ENCODE peak calls at places on chromosomes 5 and 9, in ten cellular contexts. N is uterus; Q is iPS DF 6.9; H is brain microvascular endothelial cell; G is breast epithelium; W is left ventricle myocardium inferior; S is naive thymus-derived CD4-positive, alpha-beta T cell; F is hepatocyte; T is tibial artery; D is AG04450. B is an unnamed sample.
A peak's percentile ranks its signal among the peaks of the same experiment; 100 is the strongest.

GRCh38 chr9:13904746-13905145 is 409.2 kb downstream of the NFIB start:
- DNase-seq in N (no peak), Q (no peak), H (peak; percentile 12), G (no peak), W (no peak), S (no peak), F (no peak), T (no peak), D (no peak), B (no peak)

GRCh38 chr5:119336262-119336661 is 19.6 kb upstream of the TNFAIP8 start:
- DNase-seq in N (no peak), Q (no peak), H (no peak), G (no peak), W (no peak), S (no peak), F (no peak), T (no peak), D (no peak), B (no peak)

GRCh38 chr9:19629506-19629905 is 159.3 kb downstream of the SLC24A2 start:
- DNase-seq in N (no peak), Q (no peak), H (no peak), G (no peak), W (no peak), S (no peak), F (no peak), T (no peak), D (no peak), B (no peak)

GRCh38 chr5:612498-613424 is 621 bp downstream of the CEP72 start:
- DNase-seq in N (no peak), Q (no peak), H (peak; percentile 14), G (no peak), W (no peak), S (no peak), F (no peak), T (no peak), D (no peak), B (no peak)

GRCh38 chr9:14219865-14220655 is 93.9 kb downstream of the NFIB start:
- DNase-seq in N (no peak), Q (no peak), H (no peak), G (no peak), W (no peak), S (no peak), F (no peak), T (no peak), D (no peak), B (no peak)

GRCh38 chr5:4640793-4641192 is 499.3 kb upstream of the ADAMTS16 start:
- DNase-seq in N (no peak), Q (peak; percentile 35), H (no peak), G (no peak), W (no peak), S (no peak), F (peak; percentile 21), T (no peak), D (no peak), B (no peak)

GRCh38 chr9:114666441-114666840 is 8.8 kb upstream of the TEX53 start:
- DNase-seq in N (no peak), Q (no peak), H (no peak), G (no peak), W (no peak), S (no peak), F (no peak), T (no peak), D (no peak), B (no peak)

GRCh38 chr5:9712506-9713285 is 82.5 kb upstream of the TAS2R1 start:
- DNase-seq in N (no peak), Q (no peak), H (peak; percentile 64), G (no peak), W (no peak), S (no peak), F (peak; percentile 63), T (no peak), D (peak; percentile 90), B (no peak)

GRCh38 chr9:10062629-10063395 is 550.0 kb downstream of the PTPRD start:
- DNase-seq in N (no peak), Q (no peak), H (no peak), G (no peak), W (no peak), S (no peak), F (peak; percentile 24), T (no peak), D (no peak), B (no peak)

GRCh38 chr5:142684508-142685031 is 1.3 kb downstream of the FGF1 start:
- DNase-seq in N (no peak), Q (no peak), H (no peak), G (no peak), W (no peak), S (no peak), F (no peak), T (no peak), D (no peak), B (no peak)

DNA sequence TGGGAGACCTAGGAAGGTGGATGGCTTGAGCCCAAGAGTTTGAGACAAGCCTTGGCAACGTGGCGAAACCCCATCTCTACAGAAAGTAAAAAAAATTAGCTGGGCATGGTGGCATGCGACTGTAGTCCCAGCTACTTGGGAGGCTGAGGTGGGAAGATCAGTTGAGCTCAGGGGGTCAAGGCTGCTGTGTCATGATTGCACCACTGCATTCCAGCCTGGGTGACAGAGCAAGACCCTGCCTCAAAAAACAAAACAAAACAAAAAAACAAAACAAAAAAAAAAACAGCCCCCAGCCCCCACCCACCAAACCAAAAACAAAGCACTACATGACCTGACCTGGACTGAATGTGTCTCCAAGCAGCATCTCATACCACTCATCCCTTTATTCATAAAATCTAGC is 33.3 kb upstream of the C7 start:
- DNase-seq in N (no peak), Q (no peak), H (no peak), G (no peak), W (no peak), S (no peak), F (no peak), T (no peak), D (no peak), B (no peak)
- H3K4me3 ChIP-seq in N (no peak overlapping the region), Q (no peak overlapping the region), H (no peak overlapping the region), G (no peak overlapping the region), W (no peak overlapping the region), S (no peak overlapping the region), F (no peak overlapping the region), T (no peak overlapping the region), D (no peak overlapping the region), B (no peak overlapping the region)

DNA sequence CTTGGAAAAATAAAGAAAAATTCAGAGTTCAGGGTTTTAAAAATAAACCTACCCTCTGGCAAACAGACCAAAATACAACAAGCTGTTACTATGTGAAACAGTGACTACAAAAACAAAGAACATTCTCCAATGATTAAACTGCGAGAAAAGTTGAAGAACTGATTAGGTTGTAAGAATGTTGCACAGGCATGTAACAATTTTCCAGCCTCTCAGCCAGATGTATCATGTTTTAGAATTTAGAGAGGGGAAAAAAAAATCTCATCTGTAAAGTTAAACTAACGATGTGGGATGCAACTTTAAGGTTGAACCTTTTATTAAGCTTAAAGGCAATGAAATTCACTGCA is 96.8 kb downstream of the MEF2C start:
- DNase-seq in N (no peak), Q (no peak), H (peak; percentile 27), G (no peak), W (no peak), S (no peak), F (peak; percentile 13), T (no peak), D (no peak), B (no peak)
- H3K27ac ChIP-seq in N (peak overlapping the region; percentile 85), Q (no peak overlapping the region), H (peak overlapping the region; percentile 95), G (peak overlapping the region; percentile 66), W (peak overlapping the region; percentile 84), S (no peak overlapping the region), F (peak overlapping the region; percentile 81), T (peak overlapping the region; percentile 37), D (peak overlapping the region; percentile 66), B (peak overlapping the region; percentile 20)

DNA sequence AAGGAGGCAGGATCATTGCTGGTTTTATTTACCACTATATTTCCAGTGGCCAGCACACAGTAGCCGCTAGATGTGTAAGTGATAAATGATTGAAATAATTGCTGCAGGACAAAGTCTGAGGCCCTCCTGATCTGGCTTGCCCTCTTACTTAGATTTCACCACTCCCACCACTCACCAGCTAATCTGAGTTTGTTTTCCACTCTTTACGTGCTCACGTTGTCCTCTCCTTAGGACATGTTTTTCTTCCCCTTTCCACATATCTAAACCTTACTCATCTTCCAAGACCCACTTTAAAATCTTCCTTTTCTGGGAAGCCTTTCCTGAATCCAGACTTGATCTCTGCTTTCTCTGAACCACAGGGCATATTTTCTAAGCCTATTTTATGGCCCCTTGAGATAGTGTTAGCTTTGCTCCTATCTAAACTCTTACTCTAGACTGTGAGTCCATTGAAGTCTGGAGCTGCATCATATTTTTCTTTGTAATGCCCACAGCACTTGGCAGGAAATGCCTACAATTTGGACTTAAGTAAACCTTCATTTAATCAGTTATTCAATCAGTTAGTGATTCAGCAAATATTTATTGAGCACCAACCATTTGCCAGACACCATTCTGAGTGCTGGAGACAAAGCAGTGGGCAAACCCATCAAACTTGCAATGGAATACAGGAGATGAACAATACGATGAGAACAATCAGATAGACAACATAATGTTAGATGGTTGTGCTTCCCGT is 2.4 kb downstream of the TLR4 start:
- DNase-seq in N (no peak), Q (no peak), H (no peak), G (no peak), W (no peak), S (no peak), F (peak; percentile 7), T (no peak), D (no peak), B (no peak)
- H3K4me3 ChIP-seq in N (no peak overlapping the region), Q (no peak overlapping the region), H (peak overlapping the region; percentile 67), G (peak overlapping the region; percentile 52), W (peak overlapping the region; percentile 71), S (no peak overlapping the region), F (no peak overlapping the region), T (peak overlapping the region; percentile 51), D (no peak overlapping the region), B (peak overlapping the region; percentile 33)

GRCh38 chr9:96565684-96566360 is 53.8 kb downstream of the CDC14B start:
- DNase-seq in N (no peak), Q (no peak), H (no peak), G (no peak), W (no peak), S (no peak), F (peak; percentile 13), T (no peak), D (no peak), B (no peak)
- H3K27ac ChIP-seq in N (peak overlapping the region; percentile 88), Q (no peak overlapping the region), H (no peak overlapping the region), G (peak overlapping the region; percentile 95), W (peak overlapping the region; percentile 93), S (peak overlapping the region; percentile 89), F (peak overlapping the region; percentile 98), T (peak overlapping the region; percentile 94), D (no peak overlapping the region), B (peak overlapping the region; percentile 92)

GRCh38 chr9:6566409-6567139 is 79.0 kb downstream of the GLDC start:
- DNase-seq in N (no peak), Q (no peak), H (peak; percentile 97), G (no peak), W (no peak), S (peak; percentile 57), F (peak; percentile 27), T (peak; percentile 26), D (peak; percentile 86), B (no peak)
- H3K4me3 ChIP-seq in N (no peak overlapping the region), Q (no peak overlapping the region), H (peak overlapping the region; percentile 35), G (no peak overlapping the region), W (no peak overlapping the region), S (no peak overlapping the region), F (no peak overlapping the region), T (peak overlapping the region; percentile 6), D (peak overlapping the region; percentile 41), B (no peak overlapping the region)